ENCODE peak calls at places on chromosome 21, in six cellular contexts. N is stromal cell of bone marrow; I is pulmonary artery endothelial cell; P is CD8-positive, alpha-beta T cell; K is GOT3; W is T-cell. Y is an unnamed sample.

GRCh38 chr21:22885079-22885478 is 1886.9 kb downstream of the NCAM2 start:
- DNase-seq in N (no peak), I (no peak), P (no peak), K (no peak), W (no peak), Y (no peak)

GRCh38 chr21:16590658-16591057 is 860.9 kb downstream of the USP25 start:
- DNase-seq in N (no peak), I (no peak), P (no peak), K (no peak), W (no peak), Y (no peak)

GRCh38 chr21:20996421-20997307 is 1.5 kb upstream of the NCAM2 start:
- DNase-seq in N (no peak), I (no peak), P (no peak), K (no peak), W (no peak), Y (peak)

GRCh38 chr21:26795866-26796329 is 49.3 kb downstream of the ADAMTS1 start:
- DNase-seq in N (peak), I (no peak), P (no peak), K (no peak), W (no peak), Y (peak)

GRCh38 chr21:37907076-37907475 is 9.2 kb downstream of the KCNJ6 start:
- DNase-seq in N (no peak), I (no peak), P (no peak), K (no peak), W (no peak), Y (no peak)

GRCh38 chr21:18959817-18960216 is 556.2 kb upstream of the TMPRSS15 start:
- DNase-seq in N (no peak), I (no peak), P (no peak), K (no peak), W (no peak), Y (no peak)

GRCh38 chr21:26422138-26422537 is 150.9 kb downstream of the CYYR1 start:
- DNase-seq in N (no peak), I (no peak), P (no peak), K (no peak), W (no peak), Y (no peak)

GRCh38 chr21:16193758-16194606 is 464.2 kb downstream of the USP25 start:
- DNase-seq in N (peak), I (peak), P (no peak), K (no peak), W (peak), Y (peak)

GRCh38 chr21:42314616-42315295 is 453 bp downstream of the TFF3 start:
- DNase-seq in N (no peak), I (no peak), P (no peak), K (no peak), W (no peak), Y (no peak)

GRCh38 chr21:27721675-27722074 is 754.8 kb upstream of the ADAMTS5 start:
- DNase-seq in N (no peak), I (no peak), P (no peak), K (no peak), W (no peak), Y (no peak)

GRCh38 chr21:39048574-39048973 is 134.7 kb downstream of the PSMG1 start:
- DNase-seq in N (no peak), I (no peak), P (no peak), K (no peak), W (no peak), Y (peak)

GRCh38 chr21:35575280-35575915 is 484.9 kb downstream of the SETD4 start:
- DNase-seq in N (peak), I (no peak), P (no peak), K (peak), W (no peak), Y (peak)

GRCh38 chr21:36719614-36720013 is 20.7 kb downstream of the SIM2 start:
- DNase-seq in N (no peak), I (no peak), P (no peak), K (no peak), W (no peak), Y (no peak)

GRCh38 chr21:43916691-43917514 is 51.9 kb downstream of the AGPAT3 start:
- DNase-seq in N (peak), I (no peak), P (peak), K (no peak), W (peak), Y (no peak)

GRCh38 chr21:30839304-30839703 is 9.7 kb upstream of the KRTAP7-1 start:
- DNase-seq in N (no peak), I (no peak), P (no peak), K (no peak), W (no peak), Y (no peak)

GRCh38 chr21:37582613-37583012 is 216.0 kb downstream of the DYRK1A start:
- DNase-seq in N (peak), I (no peak), P (peak), K (no peak), W (no peak), Y (peak)

GRCh38 chr21:33964706-33965325 is 49.2 kb upstream of the ATP5PO start:
- DNase-seq in N (no peak), I (no peak), P (no peak), K (no peak), W (no peak), Y (no peak)

GRCh38 chr21:42841156-42841915 is 38.0 kb downstream of the WDR4 start:
- DNase-seq in N (no peak), I (no peak), P (no peak), K (no peak), W (no peak), Y (no peak)

GRCh38 chr21:41765393-41765950 is 1.4 kb downstream of the RIPK4 start:
- DNase-seq in N (no peak), I (no peak), P (no peak), K (no peak), W (no peak), Y (no peak)

GRCh38 chr21:33362044-33362555 is 37.3 kb downstream of the IFNAR1 start:
- DNase-seq in N (no peak), I (no peak), P (peak), K (no peak), W (peak), Y (no peak)

GRCh38 chr21:31338892-31339368 is 5.1 kb downstream of the TIAM1 start:
- DNase-seq in N (no peak), I (no peak), P (no peak), K (no peak), W (no peak), Y (peak)

GRCh38 chr21:34880401-34880800 is 168.7 kb downstream of the RUNX1 start:
- DNase-seq in N (no peak), I (no peak), P (no peak), K (no peak), W (no peak), Y (no peak)

GRCh38 chr21:43611598-43612369 is 47.5 kb downstream of the HSF2BP start:
- DNase-seq in N (no peak), I (peak), P (no peak), K (no peak), W (no peak), Y (peak)

Y was measured in astrocyte of the cerebellum.